ENCODE peak calls at places on chromosomes 6 and 20, in eight cellular contexts. One of them, this sample, is unnamed.

GRCh38 chr6:137081997-137082396 is 37.2 kb upstream of the IL20RA start:
- DNase-seq in T1000: no peak
- DNase-seq in RWPE1: no peak
- DNase-seq in lower leg skin: no peak
- DNase-seq in psoas muscle: no peak
- DNase-seq in stimulated activated CD8-positive, alpha-beta memory T cell treated with anti-CD3 and anti-CD28 coated beads, Interleukin-2, amount 100 ng/mL, for 48 hours: no peak
- DNase-seq in activated T-helper 2 cell treated with anti-CD3 and anti-CD28 coated beads, Interferon-gamma antibody, Interleukin-2, Interleukin-4, amounts not matched to agents 10 μg/mL and 5 μg/mL and 100 μg/mL, durations not matched to agents 14 hours and 24 hours and 36 hours: no peak
- DNase-seq in NCI-H2081: no peak
- DNase-seq in this sample: no peak

GRCh38 chr20:37282558-37282957 is 6.9 kb upstream of the MANBAL start:
- DNase-seq in activated T-helper 2 cell treated with anti-CD3 and anti-CD28 coated beads, Interferon-gamma antibody, Interleukin-2, Interleukin-4, amounts not matched to agents 10 μg/mL and 5 μg/mL and 100 μg/mL, durations not matched to agents 14 hours and 24 hours and 36 hours: no peak
- DNase-seq in stimulated activated CD8-positive, alpha-beta memory T cell treated with anti-CD3 and anti-CD28 coated beads, Interleukin-2, amount 100 ng/mL, for 48 hours: no peak
- DNase-seq in NCI-H2081: no peak
- DNase-seq in psoas muscle: no peak
- DNase-seq in T1000: no peak
- DNase-seq in lower leg skin: no peak
- DNase-seq in RWPE1: peak; percentile 73
- DNase-seq in this sample: peak; percentile 41

GRCh38 chr20:63553251-63553932 is 567 bp upstream of the FNDC11 start:
- DNase-seq in T1000: peak; percentile 83
- DNase-seq in NCI-H2081: peak; percentile 15
- DNase-seq in psoas muscle: peak; percentile 92
- DNase-seq in RWPE1: peak; percentile 96
- DNase-seq in lower leg skin: peak; percentile 78
- DNase-seq in activated T-helper 2 cell treated with anti-CD3 and anti-CD28 coated beads, Interferon-gamma antibody, Interleukin-2, Interleukin-4, amounts not matched to agents 10 μg/mL and 5 μg/mL and 100 μg/mL, durations not matched to agents 14 hours and 24 hours and 36 hours: peak; percentile 84
- DNase-seq in stimulated activated CD8-positive, alpha-beta memory T cell treated with anti-CD3 and anti-CD28 coated beads, Interleukin-2, amount 100 ng/mL, for 48 hours: peak; percentile 68
- DNase-seq in this sample: peak; percentile 77

GRCh38 chr6:53857318-53858094 is 62.7 kb downstream of the LRRC1 start:
- DNase-seq in activated T-helper 2 cell treated with anti-CD3 and anti-CD28 coated beads, Interferon-gamma antibody, Interleukin-2, Interleukin-4, amounts not matched to agents 10 μg/mL and 5 μg/mL and 100 μg/mL, durations not matched to agents 14 hours and 24 hours and 36 hours: no peak
- DNase-seq in lower leg skin: no peak
- DNase-seq in NCI-H2081: peak; percentile 18
- DNase-seq in T1000: no peak
- DNase-seq in stimulated activated CD8-positive, alpha-beta memory T cell treated with anti-CD3 and anti-CD28 coated beads, Interleukin-2, amount 100 ng/mL, for 48 hours: no peak
- DNase-seq in psoas muscle: no peak
- DNase-seq in RWPE1: peak; percentile 11
- DNase-seq in this sample: no peak

GRCh38 chr20:11949711-11950110 is 32.0 kb downstream of the BTBD3 start:
- DNase-seq in NCI-H2081: no peak
- DNase-seq in psoas muscle: no peak
- DNase-seq in stimulated activated CD8-positive, alpha-beta memory T cell treated with anti-CD3 and anti-CD28 coated beads, Interleukin-2, amount 100 ng/mL, for 48 hours: no peak
- DNase-seq in RWPE1: no peak
- DNase-seq in T1000: no peak
- DNase-seq in activated T-helper 2 cell treated with anti-CD3 and anti-CD28 coated beads, Interferon-gamma antibody, Interleukin-2, Interleukin-4, amounts not matched to agents 10 μg/mL and 5 μg/mL and 100 μg/mL, durations not matched to agents 14 hours and 24 hours and 36 hours: no peak
- DNase-seq in lower leg skin: no peak
- DNase-seq in this sample: no peak

GRCh38 chr6:36216559-36216958 is 20.0 kb downstream of the BRPF3 start:
- DNase-seq in psoas muscle: no peak
- DNase-seq in RWPE1: no peak
- DNase-seq in lower leg skin: no peak
- DNase-seq in NCI-H2081: no peak
- DNase-seq in activated T-helper 2 cell treated with anti-CD3 and anti-CD28 coated beads, Interferon-gamma antibody, Interleukin-2, Interleukin-4, amounts not matched to agents 10 μg/mL and 5 μg/mL and 100 μg/mL, durations not matched to agents 14 hours and 24 hours and 36 hours: no peak
- DNase-seq in stimulated activated CD8-positive, alpha-beta memory T cell treated with anti-CD3 and anti-CD28 coated beads, Interleukin-2, amount 100 ng/mL, for 48 hours: no peak
- DNase-seq in T1000: no peak
- DNase-seq in this sample: no peak

GRCh38 chr6:100230976-100231316 is 233.8 kb downstream of the SIM1 start:
- DNase-seq in NCI-H2081: no peak
- DNase-seq in T1000: no peak
- DNase-seq in lower leg skin: no peak
- DNase-seq in activated T-helper 2 cell treated with anti-CD3 and anti-CD28 coated beads, Interferon-gamma antibody, Interleukin-2, Interleukin-4, amounts not matched to agents 10 μg/mL and 5 μg/mL and 100 μg/mL, durations not matched to agents 14 hours and 24 hours and 36 hours: no peak
- DNase-seq in stimulated activated CD8-positive, alpha-beta memory T cell treated with anti-CD3 and anti-CD28 coated beads, Interleukin-2, amount 100 ng/mL, for 48 hours: no peak
- DNase-seq in RWPE1: peak; percentile 51
- DNase-seq in psoas muscle: no peak
- DNase-seq in this sample: no peak

GRCh38 chr6:17086469-17086868 is 15.4 kb upstream of the STMND1 start:
- DNase-seq in NCI-H2081: peak; percentile 56
- DNase-seq in T1000: peak; percentile 18
- DNase-seq in psoas muscle: no peak
- DNase-seq in activated T-helper 2 cell treated with anti-CD3 and anti-CD28 coated beads, Interferon-gamma antibody, Interleukin-2, Interleukin-4, amounts not matched to agents 10 μg/mL and 5 μg/mL and 100 μg/mL, durations not matched to agents 14 hours and 24 hours and 36 hours: no peak
- DNase-seq in lower leg skin: peak; percentile 60
- DNase-seq in stimulated activated CD8-positive, alpha-beta memory T cell treated with anti-CD3 and anti-CD28 coated beads, Interleukin-2, amount 100 ng/mL, for 48 hours: no peak
- DNase-seq in RWPE1: peak; percentile 83
- DNase-seq in this sample: peak; percentile 58

GRCh38 chr20:49866051-49866450 is 49.3 kb downstream of the SPATA2 start:
- DNase-seq in RWPE1: no peak
- DNase-seq in activated T-helper 2 cell treated with anti-CD3 and anti-CD28 coated beads, Interferon-gamma antibody, Interleukin-2, Interleukin-4, amounts not matched to agents 10 μg/mL and 5 μg/mL and 100 μg/mL, durations not matched to agents 14 hours and 24 hours and 36 hours: no peak
- DNase-seq in NCI-H2081: no peak
- DNase-seq in stimulated activated CD8-positive, alpha-beta memory T cell treated with anti-CD3 and anti-CD28 coated beads, Interleukin-2, amount 100 ng/mL, for 48 hours: no peak
- DNase-seq in psoas muscle: no peak
- DNase-seq in lower leg skin: no peak
- DNase-seq in T1000: no peak
- DNase-seq in this sample: no peak

GRCh38 chr6:47628448-47629272 is 69.7 kb upstream of the ADGRF4 start:
- DNase-seq in NCI-H2081: no peak
- DNase-seq in T1000: no peak
- DNase-seq in stimulated activated CD8-positive, alpha-beta memory T cell treated with anti-CD3 and anti-CD28 coated beads, Interleukin-2, amount 100 ng/mL, for 48 hours: no peak
- DNase-seq in RWPE1: no peak
- DNase-seq in lower leg skin: no peak
- DNase-seq in psoas muscle: no peak
- DNase-seq in activated T-helper 2 cell treated with anti-CD3 and anti-CD28 coated beads, Interferon-gamma antibody, Interleukin-2, Interleukin-4, amounts not matched to agents 10 μg/mL and 5 μg/mL and 100 μg/mL, durations not matched to agents 14 hours and 24 hours and 36 hours: no peak
- DNase-seq in this sample: no peak

GRCh38 chr6:96940322-96940721 is 15.8 kb downstream of the KLHL32 start:
- DNase-seq in activated T-helper 2 cell treated with anti-CD3 and anti-CD28 coated beads, Interferon-gamma antibody, Interleukin-2, Interleukin-4, amounts not matched to agents 10 μg/mL and 5 μg/mL and 100 μg/mL, durations not matched to agents 14 hours and 24 hours and 36 hours: no peak
- DNase-seq in stimulated activated CD8-positive, alpha-beta memory T cell treated with anti-CD3 and anti-CD28 coated beads, Interleukin-2, amount 100 ng/mL, for 48 hours: no peak
- DNase-seq in NCI-H2081: no peak
- DNase-seq in psoas muscle: no peak
- DNase-seq in RWPE1: no peak
- DNase-seq in T1000: no peak
- DNase-seq in lower leg skin: no peak
- DNase-seq in this sample: no peak

GRCh38 chr20:62606551-62607201 is 35.6 kb upstream of the SLCO4A1 start:
- DNase-seq in RWPE1: no peak
- DNase-seq in stimulated activated CD8-positive, alpha-beta memory T cell treated with anti-CD3 and anti-CD28 coated beads, Interleukin-2, amount 100 ng/mL, for 48 hours: no peak
- DNase-seq in psoas muscle: peak; percentile 80
- DNase-seq in activated T-helper 2 cell treated with anti-CD3 and anti-CD28 coated beads, Interferon-gamma antibody, Interleukin-2, Interleukin-4, amounts not matched to agents 10 μg/mL and 5 μg/mL and 100 μg/mL, durations not matched to agents 14 hours and 24 hours and 36 hours: no peak
- DNase-seq in T1000: no peak
- DNase-seq in NCI-H2081: peak; percentile 75
- DNase-seq in lower leg skin: no peak
- DNase-seq in this sample: peak; percentile 90

GRCh38 chr6:82415820-82416219 is 52.2 kb downstream of the TPBG start:
- DNase-seq in lower leg skin: no peak
- DNase-seq in T1000: no peak
- DNase-seq in NCI-H2081: no peak
- DNase-seq in RWPE1: no peak
- DNase-seq in stimulated activated CD8-positive, alpha-beta memory T cell treated with anti-CD3 and anti-CD28 coated beads, Interleukin-2, amount 100 ng/mL, for 48 hours: no peak
- DNase-seq in psoas muscle: no peak
- DNase-seq in activated T-helper 2 cell treated with anti-CD3 and anti-CD28 coated beads, Interferon-gamma antibody, Interleukin-2, Interleukin-4, amounts not matched to agents 10 μg/mL and 5 μg/mL and 100 μg/mL, durations not matched to agents 14 hours and 24 hours and 36 hours: no peak
- DNase-seq in this sample: no peak

GRCh38 chr20:59151820-59152219 is 11.8 kb upstream of the ZNF831 start:
- DNase-seq in activated T-helper 2 cell treated with anti-CD3 and anti-CD28 coated beads, Interferon-gamma antibody, Interleukin-2, Interleukin-4, amounts not matched to agents 10 μg/mL and 5 μg/mL and 100 μg/mL, durations not matched to agents 14 hours and 24 hours and 36 hours: no peak
- DNase-seq in psoas muscle: no peak
- DNase-seq in T1000: no peak
- DNase-seq in RWPE1: no peak
- DNase-seq in stimulated activated CD8-positive, alpha-beta memory T cell treated with anti-CD3 and anti-CD28 coated beads, Interleukin-2, amount 100 ng/mL, for 48 hours: no peak
- DNase-seq in lower leg skin: no peak
- DNase-seq in NCI-H2081: no peak
- DNase-seq in this sample: no peak

GRCh38 chr20:46056970-46057855 is 28.2 kb downstream of the SLC12A5 start:
- DNase-seq in activated T-helper 2 cell treated with anti-CD3 and anti-CD28 coated beads, Interferon-gamma antibody, Interleukin-2, Interleukin-4, amounts not matched to agents 10 μg/mL and 5 μg/mL and 100 μg/mL, durations not matched to agents 14 hours and 24 hours and 36 hours: no peak
- DNase-seq in psoas muscle: peak; percentile 75
- DNase-seq in stimulated activated CD8-positive, alpha-beta memory T cell treated with anti-CD3 and anti-CD28 coated beads, Interleukin-2, amount 100 ng/mL, for 48 hours: no peak
- DNase-seq in lower leg skin: no peak
- DNase-seq in NCI-H2081: no peak
- DNase-seq in T1000: peak; percentile 16
- DNase-seq in RWPE1: peak; percentile 58
- DNase-seq in this sample: peak; percentile 27

GRCh38 chr6:15948930-15949900 is 179.7 kb upstream of the MYLIP start:
- DNase-seq in NCI-H2081: peak; percentile 91
- DNase-seq in psoas muscle: no peak
- DNase-seq in RWPE1: peak; percentile 39
- DNase-seq in activated T-helper 2 cell treated with anti-CD3 and anti-CD28 coated beads, Interferon-gamma antibody, Interleukin-2, Interleukin-4, amounts not matched to agents 10 μg/mL and 5 μg/mL and 100 μg/mL, durations not matched to agents 14 hours and 24 hours and 36 hours: no peak
- DNase-seq in T1000: no peak
- DNase-seq in lower leg skin: no peak
- DNase-seq in stimulated activated CD8-positive, alpha-beta memory T cell treated with anti-CD3 and anti-CD28 coated beads, Interleukin-2, amount 100 ng/mL, for 48 hours: no peak
- DNase-seq in this sample: no peak

GRCh38 chr6:166386111-166386510 is 3.4 kb upstream of the MPC1 start:
- DNase-seq in RWPE1: no peak
- DNase-seq in psoas muscle: no peak
- DNase-seq in lower leg skin: no peak
- DNase-seq in T1000: no peak
- DNase-seq in NCI-H2081: no peak
- DNase-seq in activated T-helper 2 cell treated with anti-CD3 and anti-CD28 coated beads, Interferon-gamma antibody, Interleukin-2, Interleukin-4, amounts not matched to agents 10 μg/mL and 5 μg/mL and 100 μg/mL, durations not matched to agents 14 hours and 24 hours and 36 hours: no peak
- DNase-seq in stimulated activated CD8-positive, alpha-beta memory T cell treated with anti-CD3 and anti-CD28 coated beads, Interleukin-2, amount 100 ng/mL, for 48 hours: no peak
- DNase-seq in this sample: no peak